ENCODE peak calls at places on chromosomes 6 and 20, in four cellular contexts. H is heart right ventricle; J is activated CD8-positive, alpha-beta T cell treated with anti-CD3 and anti-CD28 coated beads for 36 hours; F is left lung. D is an unnamed sample.

GRCh38 chr6:90436403-90436802 is 139.8 kb upstream of the BACH2 start:
- ATAC-seq in F (no peak), H (no peak), J (no peak), D (no peak)

GRCh38 chr6:117601811-117602150 is 530 bp downstream of the GOPC start:
- ATAC-seq in H (no peak), F (peak), J (peak), D (no peak)

GRCh38 chr6:18415671-18416340 is 28.7 kb downstream of the RNF144B start:
- ATAC-seq in F (peak), H (no peak), J (no peak), D (peak)

GRCh38 chr20:32470025-32470861 is 112.1 kb downstream of the ASXL1 start:
- ATAC-seq in F (peak), J (peak), H (peak), D (peak)

GRCh38 chr6:117138920-117139319 is 126.4 kb upstream of the VGLL2 start:
- ATAC-seq in J (no peak), H (peak), F (no peak), D (no peak)

GRCh38 chr20:40493071-40493470 is 196.0 kb downstream of the MAFB start:
- ATAC-seq in H (no peak), J (no peak), F (peak), D (no peak)

GRCh38 chr20:34514897-34515483 is 1.2 kb upstream of the DYNLRB1 start:
- ATAC-seq in F (no peak), J (no peak), H (no peak), D (no peak)

GRCh38 chr6:56374841-56375369 is 127.5 kb upstream of the COL21A1 start:
- ATAC-seq in H (peak), F (peak), J (no peak), D (peak)

GRCh38 chr20:1920252-1920651 is 25.0 kb downstream of the SIRPA start:
- ATAC-seq in F (no peak), J (no peak), H (no peak), D (no peak)

GRCh38 chr20:57335392-57335791 is 5.8 kb downstream of the SPO11 start:
- ATAC-seq in F (no peak), H (no peak), J (no peak), D (no peak)

GRCh38 chr6:140071115-140071514 is 696.7 kb upstream of the CITED2 start:
- ATAC-seq in H (no peak), J (no peak), F (no peak), D (no peak)

D was measured in gastroesophageal sphincter.